ENCODE peak calls at places on chromosome 21, in seven cellular contexts. J is suprapubic skin; L is Panc1; I is psoas muscle; B is CD8-positive, alpha-beta T cell; F is neural progenitor cell; C is tibial nerve. U is an unnamed sample. For H3K36me3, the result is how much of the 10 kb centered on the place peaks cover.

GRCh38 chr21:24727803-24728425 is 879.4 kb downstream of the MRPL39 start:
- DNase-seq in I (no peak), C (no peak), B (no peak), J (no peak), F (no peak), L (no peak), U (no peak)

GRCh38 chr21:21547368-21547953 is 549.3 kb downstream of the NCAM2 start:
- DNase-seq in J (no peak), C (no peak), B (no peak), I (no peak), L (no peak), F (no peak), U (no peak)

GRCh38 chr21:41749286-41749685 is 17.6 kb downstream of the RIPK4 start:
- DNase-seq in L (no peak), B (no peak), C (no peak), I (no peak), F (no peak), J (no peak), U (no peak)

GRCh38 chr21:42414928-42415769 is 11.4 kb downstream of the UBASH3A start:
- DNase-seq in L (no peak), J (no peak), F (no peak), B (peak), C (no peak), I (no peak), U (peak)

GRCh38 chr21:16587671-16588379 is 858.0 kb downstream of the USP25 start:
- DNase-seq in B (no peak), C (peak), L (no peak), I (no peak), J (peak), F (peak), U (no peak)

GRCh38 chr21:23887709-23888303 is 1719.5 kb downstream of the MRPL39 start:
- DNase-seq in C (no peak), F (no peak), L (no peak), J (no peak), B (no peak), I (no peak), U (peak)

GRCh38 chr21:28459193-28459592 is 533.5 kb downstream of the LTN1 start:
- DNase-seq in I (no peak), C (no peak), F (no peak), J (no peak), B (no peak), L (no peak), U (no peak)

GRCh38 chr21:42213082-42213774 is 5.7 kb upstream of the ABCG1 start:
- DNase-seq in L (no peak), C (no peak), J (no peak), F (no peak), I (no peak), B (no peak), U (no peak)

GRCh38 chr21:41768371-41769042 is 1.7 kb upstream of the RIPK4 start:
- DNase-seq in C (no peak), F (peak), J (peak), I (no peak), L (no peak), B (no peak), U (no peak)

GRCh38 chr21:44818636-44819011 is 762 bp upstream of the SUMO3 start:
- DNase-seq in J (no peak), I (peak), C (no peak), L (no peak), F (no peak), B (no peak), U (no peak)

GRCh38 chr21:15617968-15618367 is 111.8 kb upstream of the USP25 start:
- DNase-seq in I (no peak), J (no peak), B (no peak), L (no peak), C (no peak), F (peak), U (no peak)

GRCh38 chr21:42465008-42465878 is 30.8 kb downstream of the RSPH1 start:
- DNase-seq in J (peak), C (no peak), I (no peak), F (no peak), B (no peak), L (no peak), U (no peak)

GRCh38 chr21:29072873-29073221 is 601 bp downstream of the CCT8 start:
- DNase-seq in B (no peak), L (no peak), I (no peak), J (no peak), C (no peak), F (peak), U (no peak)

DNA sequence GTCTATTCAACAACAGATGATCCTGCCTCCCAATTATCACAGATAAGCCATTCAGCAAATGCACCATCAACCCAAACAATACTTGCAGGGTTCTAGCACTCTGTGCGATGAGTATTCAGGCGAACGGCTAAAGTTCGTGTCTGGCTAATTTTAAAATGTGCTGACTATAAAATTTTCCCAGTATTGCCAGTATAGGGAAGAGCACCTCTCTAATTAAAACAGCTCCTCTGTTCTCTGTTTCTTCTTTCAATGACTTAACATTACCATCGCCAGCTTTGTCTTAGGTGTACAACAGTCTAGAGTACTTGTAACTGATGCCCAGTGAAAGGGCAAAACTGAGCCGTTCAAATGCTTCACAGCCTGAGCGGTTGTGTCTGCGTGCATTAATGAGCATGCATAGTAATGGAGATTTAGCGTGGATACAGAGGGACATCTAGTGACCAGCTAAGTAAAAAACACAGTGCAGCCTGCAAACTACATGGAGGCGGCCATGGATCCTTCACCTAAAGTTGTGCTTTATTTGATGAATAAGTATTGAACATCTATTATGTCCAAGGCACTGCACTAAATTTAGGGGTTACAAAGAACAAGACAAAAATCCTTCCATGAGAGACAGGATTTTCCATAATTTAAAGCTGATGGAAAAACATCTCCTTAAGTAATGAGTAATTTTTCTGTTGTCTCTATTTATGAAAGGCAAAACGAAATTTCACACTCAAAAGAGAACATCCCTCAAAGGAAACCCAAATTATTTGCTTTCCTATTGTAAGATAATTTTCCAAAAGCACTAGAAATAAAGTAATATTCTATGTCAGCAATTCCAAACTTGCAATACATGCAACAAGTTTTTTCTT is 120.0 kb downstream of the SETD4 start:
- DNase-seq in C (peak), B (no peak), J (no peak), L (peak), F (peak), I (peak), U (no peak)
- H3K36me3 ChIP-seq in C (under half), B (under half), J (under half), L (under half), F (under half), I (under half), U (under half)

DNA sequence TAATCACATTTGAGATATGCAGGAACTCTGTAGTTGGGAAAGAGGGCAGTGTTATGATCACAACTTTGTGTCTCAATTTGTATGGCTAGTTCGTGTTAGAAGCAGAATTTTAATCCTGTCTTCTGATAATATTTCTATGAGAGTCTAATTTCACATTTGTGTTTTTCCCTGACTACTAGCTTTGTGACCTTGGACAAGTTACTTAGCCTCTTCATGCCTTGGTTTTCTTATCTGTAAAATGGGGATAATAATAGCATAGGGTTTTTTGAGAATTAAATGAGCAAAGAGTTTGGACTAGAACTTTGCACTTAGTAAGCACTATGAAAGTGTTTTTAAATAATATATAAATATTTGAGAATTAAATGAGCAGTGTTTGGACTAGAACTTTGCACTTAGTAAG is 24.9 kb upstream of the SCAF4 start:
- DNase-seq in C (no peak), I (no peak), F (no peak), B (no peak), J (no peak), L (no peak), U (no peak)
- H3K27ac ChIP-seq in C (no peak), I (no peak), F (no peak), B (no peak), J (no peak), L (no peak), U (no peak)

DNA sequence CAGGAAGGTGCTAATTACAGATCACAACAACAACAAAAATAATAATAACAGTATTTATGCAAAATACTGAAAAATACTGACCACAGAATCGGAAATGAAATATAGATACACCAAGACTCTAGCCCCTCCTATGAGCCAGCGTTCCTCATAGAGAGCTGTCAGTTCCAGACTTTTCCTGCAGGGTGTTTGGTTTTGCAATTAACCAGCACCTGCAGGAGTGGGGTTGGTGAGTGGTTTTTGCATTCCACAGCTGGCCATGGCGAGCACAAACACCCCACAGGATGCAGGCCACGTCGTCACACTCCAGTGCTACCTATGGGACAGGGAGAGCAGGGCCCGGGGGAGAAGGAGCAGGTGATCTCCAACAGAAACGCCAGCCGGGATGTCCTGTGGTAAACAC is 94.1 kb downstream of the ERG start:
- DNase-seq in C (no peak), J (no peak), L (no peak), B (no peak), F (no peak), I (no peak), U (no peak)
- H3K36me3 ChIP-seq in C (under half), J (under half), L (under half), B (under half), F (under half), I (under half), U (under half)

GRCh38 chr21:46061950-46062349 is 36.0 kb upstream of the COL6A2 start:
- DNase-seq in C (no peak), I (no peak), J (no peak), F (no peak), L (no peak), B (no peak), U (no peak)
- H3K27ac ChIP-seq in C (peak), I (peak), J (peak), F (no peak), L (no peak), B (no peak), U (no peak)